ENCODE peak calls at places on chromosomes 1 and 21, in nine cellular contexts. D, O, H, E, U, W, Y, N and M are unnamed samples.
A peak's percentile ranks its signal among the peaks of the same experiment; 100 is the strongest.

GRCh38 chr1:21607549-21608529 is 61.3 kb downstream of the RAP1GAP start:
- DNase-seq in D (peak; percentile 85), O (peak; percentile 51), H (peak; percentile 94), E (peak; percentile 92), U (peak; percentile 33), W (peak; percentile 100), Y (peak; percentile 63), N (peak; percentile 95), M (peak; percentile 58)

GRCh38 chr1:55623339-55623738 is 408.2 kb upstream of the USP24 start:
- DNase-seq in D (no peak), O (no peak), H (peak; percentile 77), E (no peak), U (no peak), W (no peak), Y (peak; percentile 4), N (peak; percentile 10), M (peak; percentile 95)

GRCh38 chr21:33196956-33197374 is 32.8 kb upstream of the IFNAR2 start:
- DNase-seq in D (peak; percentile 69), O (peak; percentile 74), H (no peak), E (peak; percentile 58), U (peak; percentile 84), W (peak; percentile 77), Y (peak; percentile 54), N (peak; percentile 63), M (peak; percentile 62)

GRCh38 chr1:28518745-28519341 is 13.0 kb downstream of the RCC1 start:
- DNase-seq in D (peak; percentile 83), O (no peak), H (no peak), E (no peak), U (no peak), W (peak; percentile 76), Y (peak; percentile 50), N (no peak), M (no peak)

GRCh38 chr1:77037990-77038389 is 170.7 kb downstream of the ST6GALNAC5 start:
- DNase-seq in D (no peak), O (no peak), H (no peak), E (no peak), U (peak; percentile 42), W (no peak), Y (no peak), N (no peak), M (no peak)

GRCh38 chr1:85628791-85629531 is 48.4 kb downstream of the CCN1 start:
- DNase-seq in D (no peak), O (no peak), H (peak; percentile 79), E (no peak), U (peak; percentile 28), W (no peak), Y (peak; percentile 94), N (peak; percentile 40), M (peak; percentile 95)

GRCh38 chr1:147084273-147085096 is 87.8 kb downstream of the PRKAB2 start:
- DNase-seq in D (peak; percentile 96), O (peak; percentile 88), H (peak; percentile 89), E (peak; percentile 60), U (peak; percentile 66), W (peak; percentile 85), Y (peak; percentile 98), N (peak; percentile 73), M (peak; percentile 85)

GRCh38 chr1:47647327-47647845 is 209.5 kb downstream of the FOXD2 start:
- DNase-seq in D (no peak), O (no peak), H (no peak), E (no peak), U (no peak), W (no peak), Y (no peak), N (no peak), M (no peak)

GRCh38 chr1:2322065-2322571 is 69.2 kb downstream of the MORN1 start:
- DNase-seq in D (no peak), O (no peak), H (peak; percentile 96), E (no peak), U (peak; percentile 60), W (peak; percentile 74), Y (peak; percentile 31), N (peak; percentile 60), M (peak; percentile 80)

GRCh38 chr1:204503122-204503912 is 8.7 kb upstream of the PIK3C2B start:
- DNase-seq in D (peak; percentile 82), O (no peak), H (no peak), E (peak; percentile 37), U (peak; percentile 81), W (no peak), Y (peak; percentile 62), N (no peak), M (peak; percentile 74)

GRCh38 chr1:235859775-235860174 is 6.9 kb downstream of the LYST start:
- DNase-seq in D (no peak), O (no peak), H (no peak), E (no peak), U (no peak), W (no peak), Y (no peak), N (no peak), M (no peak)

GRCh38 chr1:31802190-31803150 is 13.4 kb downstream of the SPOCD1 start:
- DNase-seq in D (no peak), O (no peak), H (no peak), E (no peak), U (no peak), W (peak; percentile 3), Y (no peak), N (no peak), M (no peak)

GRCh38 chr1:189662190-189662589 is 815.5 kb downstream of the BRINP3 start:
- DNase-seq in D (no peak), O (no peak), H (no peak), E (no peak), U (no peak), W (no peak), Y (peak; percentile 65), N (no peak), M (peak; percentile 10)

GRCh38 chr1:17849216-17849615 is 94.1 kb downstream of the ACTL8 start:
- DNase-seq in D (no peak), O (no peak), H (no peak), E (no peak), U (no peak), W (no peak), Y (no peak), N (no peak), M (peak; percentile 25)

GRCh38 chr1:17755120-17755519 is at the start of gene ACTL8:
- DNase-seq in D (peak; percentile 6), O (no peak), H (peak; percentile 41), E (no peak), U (no peak), W (no peak), Y (peak; percentile 73), N (no peak), M (no peak)

GRCh38 chr1:244104309-244105060 is 53.4 kb downstream of the ZBTB18 start:
- DNase-seq in D (no peak), O (no peak), H (no peak), E (no peak), U (no peak), W (no peak), Y (peak; percentile 92), N (no peak), M (peak; percentile 93)

GRCh38 chr1:85550784-85551516 is 29.6 kb upstream of the CCN1 start:
- DNase-seq in D (no peak), O (no peak), H (no peak), E (no peak), U (no peak), W (no peak), Y (peak; percentile 82), N (no peak), M (peak; percentile 86)

GRCh38 chr1:31723828-31724359 is 20.1 kb upstream of the COL16A1 start:
- DNase-seq in D (peak; percentile 44), O (no peak), H (no peak), E (peak; percentile 52), U (no peak), W (peak; percentile 94), Y (peak; percentile 76), N (peak; percentile 72), M (peak; percentile 75)

GRCh38 chr1:22245716-22246115 is 102.8 kb upstream of the WNT4 start:
- DNase-seq in D (no peak), O (no peak), H (no peak), E (no peak), U (no peak), W (no peak), Y (no peak), N (no peak), M (no peak)

GRCh38 chr1:225447649-225448048 is 19.8 kb upstream of the LBR start:
- DNase-seq in D (no peak), O (no peak), H (peak; percentile 88), E (no peak), U (peak; percentile 83), W (no peak), Y (no peak), N (peak; percentile 61), M (peak; percentile 42)

GRCh38 chr1:4447778-4448360 is 206.5 kb upstream of the AJAP1 start:
- DNase-seq in D (no peak), O (no peak), H (no peak), E (no peak), U (peak; percentile 24), W (peak; percentile 56), Y (no peak), N (no peak), M (no peak)

GRCh38 chr1:184940226-184940625 is 34.1 kb downstream of the NIBAN1 start:
- DNase-seq in D (no peak), O (no peak), H (no peak), E (no peak), U (no peak), W (no peak), Y (no peak), N (no peak), M (peak; percentile 37)

GRCh38 chr1:77846966-77847365 is 41.5 kb upstream of the NEXN start:
- DNase-seq in D (no peak), O (no peak), H (no peak), E (no peak), U (no peak), W (no peak), Y (no peak), N (no peak), M (no peak)

GRCh38 chr1:86811128-86811527 is 102.8 kb downstream of the SELENOF start:
- DNase-seq in D (no peak), O (no peak), H (no peak), E (no peak), U (no peak), W (peak; percentile 37), Y (no peak), N (no peak), M (no peak)

GRCh38 chr1:107464827-107465226 is 324.0 kb downstream of the NTNG1 start:
- DNase-seq in D (peak; percentile 16), O (no peak), H (no peak), E (no peak), U (no peak), W (no peak), Y (no peak), N (no peak), M (no peak)

GRCh38 chr1:110356379-110356778 is 17.2 kb downstream of the RBM15 start:
- DNase-seq in D (no peak), O (no peak), H (no peak), E (no peak), U (no peak), W (no peak), Y (no peak), N (no peak), M (no peak)